ENCODE peak calls at places on chromosome 16, in four cellular contexts. X is Caco-2; M is cardiac muscle cell; U is CD4-positive, alpha-beta memory T cell. I is an unnamed sample.

GRCh38 chr16:24541534-24541933 is 2.2 kb downstream of the RBBP6 start:
- DNase-seq in X (no peak), M (no peak), U (peak), I (no peak)

GRCh38 chr16:53541326-53541725 is 38.3 kb upstream of the AKTIP start:
- DNase-seq in X (no peak), M (peak), U (no peak), I (no peak)

GRCh38 chr16:49604602-49605001 is 231.0 kb downstream of the C16orf78 start:
- DNase-seq in X (no peak), M (no peak), U (no peak), I (no peak)

GRCh38 chr16:2767140-2767731 is 9.8 kb downstream of the ELOB start:
- DNase-seq in X (no peak), M (no peak), U (no peak), I (no peak)

GRCh38 chr16:84348386-84348785 is 20.0 kb upstream of the ATP2C2 start:
- DNase-seq in X (no peak), M (peak), U (no peak), I (no peak)

GRCh38 chr16:82735696-82736095 is 108.9 kb downstream of the CDH13 start:
- DNase-seq in X (no peak), M (peak), U (no peak), I (no peak)

GRCh38 chr16:53821957-53822625 is 118.1 kb downstream of the FTO start:
- DNase-seq in X (peak), M (peak), U (no peak), I (no peak)

GRCh38 chr16:67883872-67884261 is 818 bp upstream of the NRN1L start:
- DNase-seq in X (peak), M (peak), U (peak), I (peak)

GRCh38 chr16:88534731-88535141 is 35.5 kb upstream of the ZC3H18 start:
- DNase-seq in X (no peak), M (peak), U (no peak), I (peak)

GRCh38 chr16:47143677-47144558 is at the start of gene NETO2:
- DNase-seq in X (peak), M (peak), U (peak), I (peak)

GRCh38 chr16:31467151-31467550 is 4.8 kb upstream of the TGFB1I1 start:
- DNase-seq in X (no peak), M (peak), U (no peak), I (no peak)

GRCh38 chr16:70789231-70789926 is 11.6 kb downstream of the VAC14 start:
- DNase-seq in X (peak), M (peak), U (no peak), I (no peak)

GRCh38 chr16:88593910-88594309 is 23.7 kb downstream of the ZC3H18 start:
- DNase-seq in X (no peak), M (no peak), U (no peak), I (no peak)

GRCh38 chr16:20349615-20350014 is 2.9 kb downstream of the UMOD start:
- DNase-seq in X (no peak), M (no peak), U (no peak), I (no peak)

GRCh38 chr16:11534262-11534661 is 52.5 kb downstream of the LITAF start:
- DNase-seq in X (no peak), M (peak), U (no peak), I (no peak)

GRCh38 chr16:13529193-13529982 is 390.6 kb upstream of the ERCC4 start:
- DNase-seq in X (peak), M (no peak), U (no peak), I (no peak)

GRCh38 chr16:22369221-22369811 is 5.1 kb downstream of the CDR2 start:
- DNase-seq in X (no peak), M (peak), U (peak), I (no peak)

GRCh38 chr16:46844771-46845170 is 13.8 kb upstream of the C16orf87 start:
- DNase-seq in X (no peak), M (no peak), U (no peak), I (no peak)

GRCh38 chr16:3400779-3401688 is at the start of the genes ZNF174 and ZSCAN32:
- DNase-seq in X (peak), M (peak), U (peak), I (peak)

GRCh38 chr16:88279998-88280397 is 102.8 kb upstream of the ZNF469 start:
- DNase-seq in X (no peak), M (no peak), U (no peak), I (no peak)

GRCh38 chr16:14106457-14106856 is 35.3 kb downstream of the MRTFB start:
- DNase-seq in X (no peak), M (no peak), U (no peak), I (no peak)

GRCh38 chr16:86410076-86410475 is 100.3 kb upstream of the FOXF1 start:
- DNase-seq in X (no peak), M (no peak), U (no peak), I (no peak)

GRCh38 chr16:46898006-46898405 is 13.8 kb downstream of the GPT2 start:
- DNase-seq in X (no peak), M (no peak), U (no peak), I (no peak)

GRCh38 chr16:16774389-16774788 is 395.4 kb downstream of the NPIPA7 start:
- DNase-seq in X (no peak), M (no peak), U (no peak), I (no peak)

GRCh38 chr16:71540-72341 is 690 bp downstream of the RHBDF1 start:
- DNase-seq in X (peak), M (peak), U (no peak), I (peak)

GRCh38 chr16:89565256-89565505 is 4.7 kb downstream of the RPL13 start:
- DNase-seq in X (no peak), M (no peak), U (no peak), I (no peak)

GRCh38 chr16:27690604-27691003 is 140.7 kb downstream of the KATNIP start:
- DNase-seq in X (no peak), M (peak), U (peak), I (no peak)

GRCh38 chr16:69818811-69819587 is 56.9 kb downstream of the WWP2 start:
- DNase-seq in X (no peak), M (no peak), U (no peak), I (peak)

GRCh38 chr16:22214893-22215292 is 8.8 kb downstream of the EEF2K start:
- DNase-seq in X (no peak), M (no peak), U (no peak), I (no peak)

GRCh38 chr16:11212819-11213196 is 43.2 kb downstream of the SOCS1 start:
- DNase-seq in X (no peak), M (no peak), U (no peak), I (no peak)

GRCh38 chr16:75921281-75921680 is 195.0 kb upstream of the CPHXL start:
- DNase-seq in X (no peak), M (no peak), U (no peak), I (no peak)

GRCh38 chr16:54779549-54779948 is 151.1 kb upstream of the IRX5 start:
- DNase-seq in X (no peak), M (no peak), U (no peak), I (no peak)

GRCh38 chr16:23365602-23366240 is 63.6 kb downstream of the SCNN1B start:
- DNase-seq in X (no peak), M (peak), U (no peak), I (no peak)

GRCh38 chr16:10352262-10352661 is 33.6 kb upstream of the ATF7IP2 start:
- DNase-seq in X (no peak), M (no peak), U (no peak), I (no peak)

GRCh38 chr16:69310479-69311114 is 553 bp upstream of the VPS4A start:
- DNase-seq in X (no peak), M (no peak), U (no peak), I (no peak)